ENCODE peak calls at places on chromosomes 2 and 18, in eight cellular contexts. One of them, this sample, is unnamed.

GRCh38 chr2:56801770-56802169 is 618.0 kb downstream of the CCDC85A start:
- DNase-seq in ovary: no peak
- DNase-seq in HFFc6: peak; percentile 60
- DNase-seq in epithelial cell of esophagus: no peak
- DNase-seq in fibroblast of the aortic adventitia: peak; percentile 28
- DNase-seq in pancreas: no peak
- DNase-seq in cardiac fibroblast: no peak
- DNase-seq in nephron progenitor cell: no peak
- DNase-seq in this sample: peak; percentile 13

GRCh38 chr2:190964170-190964795 is 49.7 kb downstream of the STAT1 start:
- DNase-seq in epithelial cell of esophagus: no peak
- DNase-seq in cardiac fibroblast: no peak
- DNase-seq in pancreas: no peak
- DNase-seq in HFFc6: no peak
- DNase-seq in fibroblast of the aortic adventitia: no peak
- DNase-seq in ovary: no peak
- DNase-seq in nephron progenitor cell: no peak
- DNase-seq in this sample: no peak

GRCh38 chr2:142865924-142866323 is 11.5 kb upstream of the KYNU start:
- DNase-seq in nephron progenitor cell: no peak
- DNase-seq in ovary: no peak
- DNase-seq in cardiac fibroblast: peak; percentile 22
- DNase-seq in fibroblast of the aortic adventitia: peak; percentile 37
- DNase-seq in pancreas: no peak
- DNase-seq in HFFc6: no peak
- DNase-seq in epithelial cell of esophagus: no peak
- DNase-seq in this sample: no peak

GRCh38 chr2:159573846-159574245 is 42.5 kb downstream of the BAZ2B start:
- DNase-seq in ovary: no peak
- DNase-seq in nephron progenitor cell: no peak
- DNase-seq in HFFc6: no peak
- DNase-seq in pancreas: no peak
- DNase-seq in fibroblast of the aortic adventitia: no peak
- DNase-seq in cardiac fibroblast: no peak
- DNase-seq in epithelial cell of esophagus: no peak
- DNase-seq in this sample: no peak

GRCh38 chr2:38750011-38750792 is 959 bp downstream of the SRSF7 start:
- DNase-seq in epithelial cell of esophagus: peak; percentile 66
- DNase-seq in nephron progenitor cell: peak; percentile 51
- DNase-seq in cardiac fibroblast: peak; percentile 46
- DNase-seq in fibroblast of the aortic adventitia: peak; percentile 24
- DNase-seq in HFFc6: no peak
- DNase-seq in pancreas: peak; percentile 55
- DNase-seq in ovary: peak; percentile 61
- DNase-seq in this sample: no peak

GRCh38 chr2:74137651-74138050 is 10.1 kb downstream of the BOLA3 start:
- DNase-seq in ovary: no peak
- DNase-seq in fibroblast of the aortic adventitia: no peak
- DNase-seq in epithelial cell of esophagus: no peak
- DNase-seq in nephron progenitor cell: no peak
- DNase-seq in HFFc6: no peak
- DNase-seq in pancreas: no peak
- DNase-seq in cardiac fibroblast: no peak
- DNase-seq in this sample: no peak

GRCh38 chr2:157443795-157444642 is at the start of gene CYTIP:
- DNase-seq in nephron progenitor cell: no peak
- DNase-seq in pancreas: peak; percentile 48
- DNase-seq in fibroblast of the aortic adventitia: no peak
- DNase-seq in cardiac fibroblast: no peak
- DNase-seq in epithelial cell of esophagus: no peak
- DNase-seq in HFFc6: no peak
- DNase-seq in ovary: no peak
- DNase-seq in this sample: no peak

GRCh38 chr18:76710646-76711520 is 111.5 kb upstream of the ZNF236 start:
- DNase-seq in pancreas: no peak
- DNase-seq in HFFc6: no peak
- DNase-seq in nephron progenitor cell: peak; percentile 32
- DNase-seq in epithelial cell of esophagus: no peak
- DNase-seq in ovary: no peak
- DNase-seq in cardiac fibroblast: no peak
- DNase-seq in fibroblast of the aortic adventitia: no peak
- DNase-seq in this sample: no peak

GRCh38 chr2:65353927-65354326 is 78.5 kb downstream of the SPRED2 start:
- DNase-seq in epithelial cell of esophagus: no peak
- DNase-seq in ovary: no peak
- DNase-seq in nephron progenitor cell: no peak
- DNase-seq in fibroblast of the aortic adventitia: no peak
- DNase-seq in cardiac fibroblast: no peak
- DNase-seq in pancreas: no peak
- DNase-seq in HFFc6: no peak
- DNase-seq in this sample: no peak

GRCh38 chr2:41504532-41504931 is 543.3 kb upstream of the PKDCC start:
- DNase-seq in nephron progenitor cell: no peak
- DNase-seq in cardiac fibroblast: no peak
- DNase-seq in epithelial cell of esophagus: no peak
- DNase-seq in ovary: no peak
- DNase-seq in pancreas: no peak
- DNase-seq in HFFc6: no peak
- DNase-seq in fibroblast of the aortic adventitia: no peak
- DNase-seq in this sample: no peak

GRCh38 chr18:29154196-29154757 is 977.3 kb upstream of the CDH2 start:
- DNase-seq in epithelial cell of esophagus: peak; percentile 71
- DNase-seq in nephron progenitor cell: no peak
- DNase-seq in cardiac fibroblast: no peak
- DNase-seq in pancreas: no peak
- DNase-seq in fibroblast of the aortic adventitia: peak; percentile 35
- DNase-seq in HFFc6: peak; percentile 44
- DNase-seq in ovary: no peak
- DNase-seq in this sample: no peak

GRCh38 chr2:240912878-240913809 is 7.0 kb downstream of the CROCC2 start:
- DNase-seq in ovary: no peak
- DNase-seq in HFFc6: no peak
- DNase-seq in fibroblast of the aortic adventitia: peak; percentile 35
- DNase-seq in epithelial cell of esophagus: peak; percentile 44
- DNase-seq in nephron progenitor cell: no peak
- DNase-seq in pancreas: no peak
- DNase-seq in cardiac fibroblast: no peak
- DNase-seq in this sample: no peak

GRCh38 chr2:165032559-165032958 is 77.2 kb upstream of the SLC38A11 start:
- DNase-seq in epithelial cell of esophagus: no peak
- DNase-seq in ovary: no peak
- DNase-seq in HFFc6: no peak
- DNase-seq in fibroblast of the aortic adventitia: no peak
- DNase-seq in nephron progenitor cell: no peak
- DNase-seq in cardiac fibroblast: no peak
- DNase-seq in pancreas: no peak
- DNase-seq in this sample: no peak

GRCh38 chr18:37529863-37530262 is 35.7 kb downstream of the CELF4 start:
- DNase-seq in HFFc6: no peak
- DNase-seq in ovary: no peak
- DNase-seq in epithelial cell of esophagus: no peak
- DNase-seq in fibroblast of the aortic adventitia: no peak
- DNase-seq in pancreas: no peak
- DNase-seq in nephron progenitor cell: no peak
- DNase-seq in cardiac fibroblast: peak; percentile 36
- DNase-seq in this sample: no peak

GRCh38 chr18:22977847-22978701 is 44.9 kb downstream of the RBBP8 start:
- DNase-seq in ovary: no peak
- DNase-seq in HFFc6: peak; percentile 78
- DNase-seq in epithelial cell of esophagus: peak; percentile 88
- DNase-seq in nephron progenitor cell: no peak
- DNase-seq in pancreas: no peak
- DNase-seq in fibroblast of the aortic adventitia: peak; percentile 84
- DNase-seq in cardiac fibroblast: peak; percentile 82
- DNase-seq in this sample: peak; percentile 48

GRCh38 chr2:11775384-11775783 is 29.0 kb downstream of the LPIN1 start:
- DNase-seq in ovary: no peak
- DNase-seq in HFFc6: peak; percentile 39
- DNase-seq in pancreas: no peak
- DNase-seq in epithelial cell of esophagus: no peak
- DNase-seq in fibroblast of the aortic adventitia: peak; percentile 39
- DNase-seq in nephron progenitor cell: no peak
- DNase-seq in cardiac fibroblast: no peak
- DNase-seq in this sample: no peak

GRCh38 chr2:240647503-240648154 is 22.3 kb downstream of the GPR35 start:
- DNase-seq in fibroblast of the aortic adventitia: no peak
- DNase-seq in epithelial cell of esophagus: no peak
- DNase-seq in HFFc6: no peak
- DNase-seq in cardiac fibroblast: no peak
- DNase-seq in pancreas: no peak
- DNase-seq in ovary: no peak
- DNase-seq in nephron progenitor cell: no peak
- DNase-seq in this sample: no peak

GRCh38 chr2:229920011-229920781 is 1.6 kb downstream of the TRIP12 start:
- DNase-seq in fibroblast of the aortic adventitia: peak; percentile 25
- DNase-seq in nephron progenitor cell: peak; percentile 28
- DNase-seq in ovary: no peak
- DNase-seq in cardiac fibroblast: no peak
- DNase-seq in epithelial cell of esophagus: peak; percentile 23
- DNase-seq in pancreas: no peak
- DNase-seq in HFFc6: no peak
- DNase-seq in this sample: no peak

GRCh38 chr2:38574278-38574677 is 28.4 kb downstream of the HNRNPLL start:
- DNase-seq in HFFc6: no peak
- DNase-seq in ovary: no peak
- DNase-seq in cardiac fibroblast: no peak
- DNase-seq in nephron progenitor cell: no peak
- DNase-seq in epithelial cell of esophagus: no peak
- DNase-seq in pancreas: no peak
- DNase-seq in fibroblast of the aortic adventitia: no peak
- DNase-seq in this sample: no peak

GRCh38 chr2:236588932-236589331 is 19.3 kb downstream of the ACKR3 start:
- DNase-seq in nephron progenitor cell: no peak
- DNase-seq in cardiac fibroblast: no peak
- DNase-seq in fibroblast of the aortic adventitia: no peak
- DNase-seq in HFFc6: no peak
- DNase-seq in ovary: no peak
- DNase-seq in pancreas: no peak
- DNase-seq in epithelial cell of esophagus: no peak
- DNase-seq in this sample: no peak

GRCh38 chr2:71452565-71452964 is 796 bp upstream of the DYSF start:
- DNase-seq in cardiac fibroblast: peak; percentile 48
- DNase-seq in fibroblast of the aortic adventitia: peak; percentile 27
- DNase-seq in pancreas: no peak
- DNase-seq in epithelial cell of esophagus: peak; percentile 93
- DNase-seq in HFFc6: peak; percentile 18
- DNase-seq in nephron progenitor cell: no peak
- DNase-seq in ovary: no peak
- DNase-seq in this sample: no peak

GRCh38 chr2:45014016-45014702 is 4.9 kb upstream of the SIX2 start:
- DNase-seq in nephron progenitor cell: peak; percentile 81
- DNase-seq in epithelial cell of esophagus: peak; percentile 69
- DNase-seq in ovary: no peak
- DNase-seq in pancreas: peak; percentile 47
- DNase-seq in cardiac fibroblast: peak; percentile 80
- DNase-seq in HFFc6: no peak
- DNase-seq in fibroblast of the aortic adventitia: peak; percentile 65
- DNase-seq in this sample: no peak

GRCh38 chr2:46229134-46230063 is 67.8 kb upstream of the EPAS1 start:
- DNase-seq in HFFc6: no peak
- DNase-seq in fibroblast of the aortic adventitia: no peak
- DNase-seq in epithelial cell of esophagus: no peak
- DNase-seq in pancreas: no peak
- DNase-seq in nephron progenitor cell: no peak
- DNase-seq in cardiac fibroblast: no peak
- DNase-seq in ovary: no peak
- DNase-seq in this sample: no peak

GRCh38 chr18:11872479-11873136 is 21.4 kb downstream of the CHMP1B start:
- DNase-seq in epithelial cell of esophagus: peak; percentile 61
- DNase-seq in HFFc6: peak; percentile 33
- DNase-seq in ovary: no peak
- DNase-seq in nephron progenitor cell: no peak
- DNase-seq in fibroblast of the aortic adventitia: peak; percentile 52
- DNase-seq in pancreas: peak; percentile 64
- DNase-seq in cardiac fibroblast: peak; percentile 46
- DNase-seq in this sample: no peak

GRCh38 chr2:55011741-55012574 is 38.3 kb downstream of the RTN4 start:
- DNase-seq in ovary: no peak
- DNase-seq in pancreas: no peak
- DNase-seq in cardiac fibroblast: no peak
- DNase-seq in epithelial cell of esophagus: no peak
- DNase-seq in HFFc6: no peak
- DNase-seq in fibroblast of the aortic adventitia: peak; percentile 45
- DNase-seq in nephron progenitor cell: no peak
- DNase-seq in this sample: no peak
- TF ChIP-seq CTCF in ovary: no peak
- TF ChIP-seq CTCF in pancreas: no peak
- TF ChIP-seq CTCF in cardiac fibroblast: no peak
- TF ChIP-seq CTCF in epithelial cell of esophagus: no peak
- TF ChIP-seq CTCF in HFFc6: no peak
- TF ChIP-seq CTCF in fibroblast of the aortic adventitia: no peak
- TF ChIP-seq CTCF in nephron progenitor cell: no peak
- TF ChIP-seq CTCF in this sample: no peak

GRCh38 chr18:678482-679182 is 21.2 kb downstream of the TYMS start:
- DNase-seq in pancreas: no peak
- DNase-seq in HFFc6: no peak
- DNase-seq in ovary: no peak
- DNase-seq in cardiac fibroblast: no peak
- DNase-seq in epithelial cell of esophagus: no peak
- DNase-seq in fibroblast of the aortic adventitia: no peak
- DNase-seq in nephron progenitor cell: no peak
- DNase-seq in this sample: no peak
- TF ChIP-seq CTCF in pancreas: no peak
- TF ChIP-seq CTCF in HFFc6: no peak
- TF ChIP-seq CTCF in ovary: no peak
- TF ChIP-seq CTCF in cardiac fibroblast: no peak
- TF ChIP-seq CTCF in epithelial cell of esophagus: no peak
- TF ChIP-seq CTCF in fibroblast of the aortic adventitia: no peak
- TF ChIP-seq CTCF in nephron progenitor cell: no peak
- TF ChIP-seq CTCF in this sample: no peak

DNA sequence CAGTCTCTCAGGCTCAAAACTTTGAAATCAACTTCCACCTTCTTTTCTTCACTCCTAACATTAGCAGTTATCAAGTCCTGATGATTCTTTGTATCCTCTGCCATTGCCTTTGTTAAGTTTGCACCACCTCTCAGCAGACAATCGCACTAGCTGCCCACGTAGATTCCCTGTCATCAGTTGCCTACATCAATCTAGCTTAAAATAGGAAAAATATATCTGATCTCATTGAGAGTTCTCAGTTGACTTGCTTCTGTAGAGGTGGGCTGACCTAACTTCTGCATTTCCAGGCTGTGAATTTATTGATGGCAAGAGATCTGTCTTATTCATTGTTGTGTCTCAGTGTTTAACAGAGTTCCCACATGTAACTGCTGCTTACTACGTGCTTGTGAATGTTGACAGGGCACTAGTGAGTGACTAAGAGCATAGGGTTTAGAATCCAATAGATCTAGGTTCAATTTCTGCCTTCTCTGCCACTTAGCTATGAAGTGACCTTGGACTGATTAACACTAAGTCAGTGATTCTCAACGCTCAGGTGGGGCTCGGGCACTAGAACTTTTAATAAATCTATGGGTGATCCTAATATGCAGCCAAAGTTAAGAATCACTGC is 3.7 kb upstream of the INSIG2 start:
- DNase-seq in HFFc6: no peak
- DNase-seq in nephron progenitor cell: no peak
- DNase-seq in ovary: no peak
- DNase-seq in pancreas: no peak
- DNase-seq in cardiac fibroblast: no peak
- DNase-seq in epithelial cell of esophagus: peak; percentile 29
- DNase-seq in fibroblast of the aortic adventitia: no peak
- DNase-seq in this sample: no peak
- TF ChIP-seq CTCF in HFFc6: no peak
- TF ChIP-seq CTCF in nephron progenitor cell: no peak
- TF ChIP-seq CTCF in ovary: no peak
- TF ChIP-seq CTCF in pancreas: no peak
- TF ChIP-seq CTCF in cardiac fibroblast: no peak
- TF ChIP-seq CTCF in epithelial cell of esophagus: no peak
- TF ChIP-seq CTCF in fibroblast of the aortic adventitia: no peak
- TF ChIP-seq CTCF in this sample: no peak

GRCh38 chr2:43230981-43231827 is 4.8 kb upstream of the ZFP36L2 start:
- DNase-seq in cardiac fibroblast: no peak
- DNase-seq in ovary: no peak
- DNase-seq in nephron progenitor cell: no peak
- DNase-seq in epithelial cell of esophagus: no peak
- DNase-seq in HFFc6: no peak
- DNase-seq in fibroblast of the aortic adventitia: no peak
- DNase-seq in pancreas: no peak
- DNase-seq in this sample: no peak
- TF ChIP-seq CTCF in cardiac fibroblast: no peak
- TF ChIP-seq CTCF in ovary: no peak
- TF ChIP-seq CTCF in nephron progenitor cell: no peak
- TF ChIP-seq CTCF in epithelial cell of esophagus: no peak
- TF ChIP-seq CTCF in HFFc6: no peak
- TF ChIP-seq CTCF in fibroblast of the aortic adventitia: no peak
- TF ChIP-seq CTCF in pancreas: no peak
- TF ChIP-seq CTCF in this sample: no peak

This sample was measured in AG09309.